ENCODE peak calls at places on chromosomes 13 and 19, in nine cellular contexts. Q is T-helper 2 cell; V is activated CD8-positive, alpha-beta memory T cell treated with anti-CD3 and anti-CD28 coated beads, Interleukin-2, amount 50 U/mL, for 4 hours; H is Ammon's horn; O is stimulated activated CD4-positive, alpha-beta T cell treated with anti-CD3 and anti-CD28 coated beads, TNF-alpha, amount 100 ng/mL, for 24 hours; J is SW 1271; U is H4; K is GM13977; A is aorta. G is an unnamed sample.

GRCh38 chr19:43148233-43148632 is 38.1 kb downstream of the PSG5 start:
- DNase-seq in K (no peak), Q (no peak), O (no peak), J (peak; percentile 31), A (no peak), U (no peak), V (no peak), H (no peak), G (no peak)

GRCh38 chr13:98315466-98315865 is 138.4 kb upstream of the RNF113B start:
- DNase-seq in K (no peak), V (no peak), J (no peak), Q (no peak), A (no peak), U (no peak), H (peak; percentile 29), O (no peak), G (no peak)

GRCh38 chr13:79387853-79388252 is 18.2 kb downstream of the RBM26 start:
- DNase-seq in J (no peak), K (no peak), U (no peak), H (no peak), A (no peak), V (no peak), Q (no peak), O (no peak), G (no peak)

GRCh38 chr13:59946924-59947323 is 216.8 kb downstream of the DIAPH3 start:
- DNase-seq in Q (no peak), K (no peak), O (no peak), A (no peak), J (no peak), U (no peak), H (no peak), V (no peak), G (no peak)

GRCh38 chr13:90103099-90103784 is 1244.2 kb upstream of the MIR17HG start:
- DNase-seq in Q (no peak), A (no peak), U (no peak), K (no peak), V (no peak), O (no peak), H (no peak), J (no peak), G (no peak)

GRCh38 chr13:76016799-76017198 is 380.7 kb downstream of the LMO7 start:
- DNase-seq in H (peak; percentile 11), A (no peak), K (peak; percentile 18), J (peak; percentile 51), Q (no peak), V (no peak), O (no peak), U (peak; percentile 21), G (no peak)

GRCh38 chr13:35720690-35721554 is 244.4 kb upstream of the MAB21L1 start:
- DNase-seq in U (peak; percentile 14), J (peak; percentile 25), H (peak; percentile 61), V (peak; percentile 21), O (no peak), Q (no peak), K (peak; percentile 42), A (no peak), G (no peak)

GRCh38 chr19:44718441-44719261 is 19.7 kb downstream of the CEACAM16 start:
- DNase-seq in A (peak; percentile 91), U (peak; percentile 74), J (peak; percentile 27), K (no peak), H (peak; percentile 48), Q (no peak), V (no peak), O (no peak), G (no peak)

GRCh38 chr19:6113616-6114188 is 3.4 kb upstream of the RFX2 start:
- DNase-seq in O (no peak), U (no peak), K (no peak), A (no peak), V (no peak), J (no peak), H (no peak), Q (no peak), G (no peak)

G was measured in naive B cell.